ENCODE peak calls at places on chromosomes 6 and 20, in nine cellular contexts. One of them, this sample, is unnamed.

GRCh38 chr6:35706468-35706867 is 17.8 kb upstream of the FKBP5 start:
- DNase-seq in tibial artery: no peak
- DNase-seq in GM23248: peak
- DNase-seq in cardiac muscle cell: no peak
- DNase-seq in brain microvascular endothelial cell: no peak
- DNase-seq in upper lobe of right lung: no peak
- DNase-seq in effector memory CD4-positive, alpha-beta T cell: no peak
- DNase-seq in neuronal stem cell: no peak
- DNase-seq in PC-9: no peak
- DNase-seq in this sample: no peak

GRCh38 chr6:37481793-37482192 is 17.9 kb downstream of the CCDC167 start:
- DNase-seq in tibial artery: no peak
- DNase-seq in GM23248: no peak
- DNase-seq in cardiac muscle cell: no peak
- DNase-seq in brain microvascular endothelial cell: no peak
- DNase-seq in upper lobe of right lung: no peak
- DNase-seq in effector memory CD4-positive, alpha-beta T cell: no peak
- DNase-seq in neuronal stem cell: no peak
- DNase-seq in PC-9: no peak
- DNase-seq in this sample: no peak

GRCh38 chr6:103707596-103708325 is 1152.0 kb downstream of the HACE1 start:
- DNase-seq in tibial artery: no peak
- DNase-seq in GM23248: no peak
- DNase-seq in cardiac muscle cell: no peak
- DNase-seq in brain microvascular endothelial cell: no peak
- DNase-seq in upper lobe of right lung: no peak
- DNase-seq in effector memory CD4-positive, alpha-beta T cell: no peak
- DNase-seq in neuronal stem cell: no peak
- DNase-seq in PC-9: no peak
- DNase-seq in this sample: no peak

GRCh38 chr20:17678886-17679285 is 3.2 kb downstream of the RRBP1 start:
- DNase-seq in tibial artery: no peak
- DNase-seq in GM23248: no peak
- DNase-seq in cardiac muscle cell: no peak
- DNase-seq in brain microvascular endothelial cell: no peak
- DNase-seq in upper lobe of right lung: no peak
- DNase-seq in effector memory CD4-positive, alpha-beta T cell: no peak
- DNase-seq in neuronal stem cell: no peak
- DNase-seq in PC-9: no peak
- DNase-seq in this sample: no peak

GRCh38 chr6:7249946-7250643 is 62.9 kb downstream of the SSR1 start:
- DNase-seq in tibial artery: no peak
- DNase-seq in GM23248: peak
- DNase-seq in cardiac muscle cell: no peak
- DNase-seq in brain microvascular endothelial cell: no peak
- DNase-seq in upper lobe of right lung: no peak
- DNase-seq in effector memory CD4-positive, alpha-beta T cell: no peak
- DNase-seq in neuronal stem cell: no peak
- DNase-seq in PC-9: no peak
- DNase-seq in this sample: peak

GRCh38 chr20:50721881-50722281 is 9.5 kb upstream of the PARD6B start:
- DNase-seq in tibial artery: peak
- DNase-seq in GM23248: peak
- DNase-seq in cardiac muscle cell: no peak
- DNase-seq in brain microvascular endothelial cell: peak
- DNase-seq in upper lobe of right lung: no peak
- DNase-seq in effector memory CD4-positive, alpha-beta T cell: no peak
- DNase-seq in neuronal stem cell: no peak
- DNase-seq in PC-9: no peak
- DNase-seq in this sample: no peak

GRCh38 chr6:54614499-54615195 is 231.9 kb upstream of the FAM83B start:
- DNase-seq in tibial artery: no peak
- DNase-seq in GM23248: no peak
- DNase-seq in cardiac muscle cell: no peak
- DNase-seq in brain microvascular endothelial cell: no peak
- DNase-seq in upper lobe of right lung: no peak
- DNase-seq in effector memory CD4-positive, alpha-beta T cell: no peak
- DNase-seq in neuronal stem cell: no peak
- DNase-seq in PC-9: no peak
- DNase-seq in this sample: no peak

GRCh38 chr20:18773566-18773965 is 40.0 kb upstream of the SCP2D1 start:
- DNase-seq in tibial artery: no peak
- DNase-seq in GM23248: no peak
- DNase-seq in cardiac muscle cell: no peak
- DNase-seq in brain microvascular endothelial cell: no peak
- DNase-seq in upper lobe of right lung: no peak
- DNase-seq in effector memory CD4-positive, alpha-beta T cell: no peak
- DNase-seq in neuronal stem cell: no peak
- DNase-seq in PC-9: no peak
- DNase-seq in this sample: no peak

GRCh38 chr20:37524859-37525708 is 2.6 kb downstream of the BLCAP start:
- DNase-seq in tibial artery: no peak
- DNase-seq in GM23248: peak
- DNase-seq in cardiac muscle cell: no peak
- DNase-seq in brain microvascular endothelial cell: no peak
- DNase-seq in upper lobe of right lung: no peak
- DNase-seq in effector memory CD4-positive, alpha-beta T cell: no peak
- DNase-seq in neuronal stem cell: no peak
- DNase-seq in PC-9: peak
- DNase-seq in this sample: no peak

GRCh38 chr6:169984181-169985120 is 233.0 kb downstream of the ERMARD start:
- DNase-seq in tibial artery: peak
- DNase-seq in GM23248: no peak
- DNase-seq in cardiac muscle cell: no peak
- DNase-seq in brain microvascular endothelial cell: no peak
- DNase-seq in upper lobe of right lung: peak
- DNase-seq in effector memory CD4-positive, alpha-beta T cell: no peak
- DNase-seq in neuronal stem cell: no peak
- DNase-seq in PC-9: no peak
- DNase-seq in this sample: peak

GRCh38 chr6:104633125-104633524 is 226.6 kb downstream of the HACE1 start:
- DNase-seq in tibial artery: no peak
- DNase-seq in GM23248: peak
- DNase-seq in cardiac muscle cell: no peak
- DNase-seq in brain microvascular endothelial cell: no peak
- DNase-seq in upper lobe of right lung: no peak
- DNase-seq in effector memory CD4-positive, alpha-beta T cell: no peak
- DNase-seq in neuronal stem cell: no peak
- DNase-seq in PC-9: no peak
- DNase-seq in this sample: no peak

GRCh38 chr20:2364014-2364413 is 16.7 kb upstream of the TGM6 start:
- DNase-seq in tibial artery: no peak
- DNase-seq in GM23248: peak
- DNase-seq in cardiac muscle cell: no peak
- DNase-seq in brain microvascular endothelial cell: no peak
- DNase-seq in upper lobe of right lung: no peak
- DNase-seq in effector memory CD4-positive, alpha-beta T cell: no peak
- DNase-seq in neuronal stem cell: no peak
- DNase-seq in PC-9: no peak
- DNase-seq in this sample: no peak

GRCh38 chr6:44053760-44054556 is 73.3 kb downstream of the MRPL14 start:
- DNase-seq in tibial artery: no peak
- DNase-seq in GM23248: peak
- DNase-seq in cardiac muscle cell: peak
- DNase-seq in brain microvascular endothelial cell: peak
- DNase-seq in upper lobe of right lung: no peak
- DNase-seq in effector memory CD4-positive, alpha-beta T cell: no peak
- DNase-seq in neuronal stem cell: no peak
- DNase-seq in PC-9: no peak
- DNase-seq in this sample: no peak
- H3K27ac ChIP-seq in tibial artery: no peak
- H3K27ac ChIP-seq in GM23248: peak
- H3K27ac ChIP-seq in cardiac muscle cell: peak
- H3K27ac ChIP-seq in brain microvascular endothelial cell: peak
- H3K27ac ChIP-seq in upper lobe of right lung: no peak
- H3K27ac ChIP-seq in effector memory CD4-positive, alpha-beta T cell: no peak
- H3K27ac ChIP-seq in neuronal stem cell: no peak
- H3K27ac ChIP-seq in PC-9: peak
- H3K27ac ChIP-seq in this sample: no peak

DNA sequence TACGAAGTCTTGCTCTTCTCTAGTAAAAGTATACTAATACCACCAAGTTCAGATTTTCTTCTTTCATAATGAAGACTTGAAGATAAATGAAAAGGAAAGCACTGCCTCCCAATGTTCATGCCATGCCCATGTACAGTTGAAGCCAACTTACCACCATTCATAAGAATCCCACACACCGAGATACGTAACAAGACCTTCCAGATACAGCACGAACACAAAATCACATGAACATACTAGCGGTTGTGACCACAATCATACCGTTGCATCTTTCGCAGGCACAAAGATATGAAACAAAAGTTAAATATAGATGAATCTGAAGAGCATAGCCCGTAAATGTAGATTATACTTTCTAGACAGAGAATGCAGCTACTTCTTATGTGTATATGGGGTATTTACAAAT is 412.5 kb downstream of the CBLN4 start:
- DNase-seq in tibial artery: no peak
- DNase-seq in GM23248: no peak
- DNase-seq in cardiac muscle cell: no peak
- DNase-seq in brain microvascular endothelial cell: no peak
- DNase-seq in upper lobe of right lung: no peak
- DNase-seq in effector memory CD4-positive, alpha-beta T cell: no peak
- DNase-seq in neuronal stem cell: no peak
- DNase-seq in PC-9: no peak
- DNase-seq in this sample: no peak
- H3K27ac ChIP-seq in tibial artery: no peak
- H3K27ac ChIP-seq in GM23248: no peak
- H3K27ac ChIP-seq in cardiac muscle cell: no peak
- H3K27ac ChIP-seq in brain microvascular endothelial cell: no peak
- H3K27ac ChIP-seq in upper lobe of right lung: no peak
- H3K27ac ChIP-seq in effector memory CD4-positive, alpha-beta T cell: no peak
- H3K27ac ChIP-seq in neuronal stem cell: no peak
- H3K27ac ChIP-seq in PC-9: no peak
- H3K27ac ChIP-seq in this sample: no peak

DNA sequence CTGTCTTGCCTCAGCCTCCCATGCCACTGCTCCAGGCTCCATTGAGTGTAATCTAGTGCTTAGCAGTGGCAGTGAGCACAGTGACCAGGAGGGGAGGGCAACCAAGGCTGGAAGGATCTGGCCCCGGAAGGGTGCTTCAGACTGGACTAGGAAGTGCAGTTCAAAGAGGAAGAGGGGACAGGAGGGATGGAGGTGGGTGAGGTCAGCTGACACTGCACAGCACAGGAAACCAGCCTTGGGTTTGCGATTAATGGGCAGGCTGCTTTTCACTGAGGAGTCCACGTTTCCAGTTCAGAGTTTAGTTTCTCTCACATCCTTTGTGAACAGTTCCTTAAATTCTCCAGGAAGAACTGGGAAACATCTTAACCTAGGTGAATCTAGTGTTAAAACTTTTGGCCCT is 47.0 kb downstream of the CDS2 start:
- DNase-seq in tibial artery: no peak
- DNase-seq in GM23248: no peak
- DNase-seq in cardiac muscle cell: no peak
- DNase-seq in brain microvascular endothelial cell: no peak
- DNase-seq in upper lobe of right lung: no peak
- DNase-seq in effector memory CD4-positive, alpha-beta T cell: no peak
- DNase-seq in neuronal stem cell: no peak
- DNase-seq in PC-9: no peak
- DNase-seq in this sample: no peak
- H3K27ac ChIP-seq in tibial artery: no peak
- H3K27ac ChIP-seq in GM23248: no peak
- H3K27ac ChIP-seq in cardiac muscle cell: no peak
- H3K27ac ChIP-seq in brain microvascular endothelial cell: no peak
- H3K27ac ChIP-seq in upper lobe of right lung: no peak
- H3K27ac ChIP-seq in effector memory CD4-positive, alpha-beta T cell: no peak
- H3K27ac ChIP-seq in neuronal stem cell: no peak
- H3K27ac ChIP-seq in PC-9: no peak
- H3K27ac ChIP-seq in this sample: no peak

DNA sequence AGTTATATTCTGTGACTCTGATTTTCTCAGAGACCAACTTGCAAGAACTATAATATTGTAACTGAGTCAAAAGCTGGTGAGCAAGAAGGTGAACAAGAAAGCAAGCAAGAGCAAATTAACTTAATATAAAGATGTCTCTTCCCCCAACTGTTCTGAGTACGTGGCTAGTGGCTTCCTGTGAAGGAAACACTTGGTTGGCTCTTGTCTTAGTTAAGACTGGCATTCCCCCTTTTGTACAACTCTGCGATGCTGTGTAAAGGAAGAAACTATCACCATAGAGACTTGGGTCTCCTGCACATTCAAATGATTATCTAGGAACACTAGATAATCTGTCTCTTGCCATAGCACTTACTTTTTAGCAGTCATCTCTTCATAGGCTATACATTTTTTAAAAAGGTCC is 47.3 kb upstream of the TNFAIP3 start:
- DNase-seq in tibial artery: no peak
- DNase-seq in GM23248: no peak
- DNase-seq in cardiac muscle cell: no peak
- DNase-seq in brain microvascular endothelial cell: no peak
- DNase-seq in upper lobe of right lung: no peak
- DNase-seq in effector memory CD4-positive, alpha-beta T cell: peak
- DNase-seq in neuronal stem cell: no peak
- DNase-seq in PC-9: no peak
- DNase-seq in this sample: no peak
- H3K27ac ChIP-seq in tibial artery: no peak
- H3K27ac ChIP-seq in GM23248: no peak
- H3K27ac ChIP-seq in cardiac muscle cell: no peak
- H3K27ac ChIP-seq in brain microvascular endothelial cell: no peak
- H3K27ac ChIP-seq in upper lobe of right lung: no peak
- H3K27ac ChIP-seq in effector memory CD4-positive, alpha-beta T cell: peak
- H3K27ac ChIP-seq in neuronal stem cell: no peak
- H3K27ac ChIP-seq in PC-9: no peak
- H3K27ac ChIP-seq in this sample: no peak